ENCODE peak calls at places on chromosomes 13 and 19, in six cellular contexts. C, A, N, T, E and O are unnamed samples.

GRCh38 chr13:108176685-108177274 is 38.6 kb downstream of the LIG4 start:
- DNase-seq in C (no peak), E (no peak), T (peak), A (peak), N (peak), O (no peak)

GRCh38 chr19:1904385-1905070 is 671 bp upstream of the ADAT3 start:
- DNase-seq in T (no peak), E (no peak), N (no peak), A (no peak), C (peak), O (peak)

GRCh38 chr19:42295831-42296525 is 6.0 kb upstream of the PRR19 start:
- DNase-seq in A (peak), C (peak), N (peak), E (no peak), T (peak), O (peak)

GRCh38 chr13:99500839-99501134 is 485 bp upstream of the TM9SF2 start:
- DNase-seq in E (peak), C (no peak), T (no peak), A (no peak), N (no peak), O (no peak)

GRCh38 chr13:113325779-113326178 is 28.7 kb downstream of the LAMP1 start:
- DNase-seq in A (no peak), T (no peak), E (no peak), N (no peak), C (no peak), O (peak)

GRCh38 chr19:49851456-49852259 is 699 bp downstream of the PTOV1 start:
- DNase-seq in T (peak), C (peak), A (no peak), N (no peak), E (no peak), O (peak)

GRCh38 chr13:109275390-109275789 is 511.0 kb downstream of the IRS2 start:
- DNase-seq in A (no peak), N (no peak), T (no peak), C (no peak), E (no peak), O (no peak)

GRCh38 chr13:95813139-95813538 is 136.2 kb downstream of the DNAJC3 start:
- DNase-seq in E (no peak), C (no peak), A (no peak), T (no peak), N (no peak), O (no peak)

GRCh38 chr19:51094696-51095279 is 12.1 kb upstream of the KLK14 start:
- DNase-seq in T (no peak), C (no peak), A (peak), N (peak), E (no peak), O (no peak)

GRCh38 chr19:7969560-7969949 is 26.1 kb upstream of the TIMM44 start:
- DNase-seq in E (no peak), N (no peak), C (no peak), A (no peak), T (no peak), O (no peak)

GRCh38 chr13:21010621-21011020 is 50.8 kb downstream of the LATS2 start:
- DNase-seq in N (no peak), E (no peak), C (no peak), T (no peak), A (no peak), O (no peak)

GRCh38 chr13:34588362-34588761 is 353.7 kb upstream of the NBEA start:
- DNase-seq in C (no peak), A (no peak), T (no peak), E (no peak), N (no peak), O (no peak)

GRCh38 chr19:1383311-1384084 is at the start of gene NDUFS7:
- DNase-seq in T (peak), C (peak), E (peak), N (peak), A (peak), O (peak)

GRCh38 chr13:45179428-45179827 is 21.4 kb downstream of the KCTD4 start:
- DNase-seq in A (no peak), T (no peak), C (no peak), N (no peak), E (peak), O (no peak)

GRCh38 chr13:93248627-93249047 is 22.0 kb downstream of the GPC6 start:
- DNase-seq in N (no peak), A (no peak), C (no peak), T (no peak), E (peak), O (peak)

GRCh38 chr19:3964256-3965194 is 6.4 kb downstream of the DAPK3 start:
- DNase-seq in T (no peak), C (no peak), N (no peak), E (no peak), A (no peak), O (no peak)

GRCh38 chr19:35206379-35206778 is 22.2 kb downstream of the FAM187B start:
- DNase-seq in A (peak), N (no peak), E (no peak), C (no peak), T (peak), O (no peak)

GRCh38 chr13:94160875-94161274 is 318.6 kb downstream of the DCT start:
- DNase-seq in N (no peak), T (no peak), C (no peak), A (no peak), E (no peak), O (no peak)

GRCh38 chr19:8220481-8220880 is 11.3 kb downstream of the CERS4 start:
- DNase-seq in C (no peak), E (no peak), N (no peak), T (no peak), A (no peak), O (no peak)